ENCODE peak calls at places on chromosomes 3 and 15, in seven cellular contexts. W is GM23248; U is left lung; T is tibial nerve; Y is adipocyte; M is naive thymus-derived CD4-positive, alpha-beta T cell; V is heart left ventricle. A is an unnamed sample. For H3K36me3 and H3K9me3, the result is how much of the 10 kb centered on the place peaks cover.

GRCh38 chr3:186413615-186414415 is 51.8 kb upstream of the DGKG start:
- DNase-seq in W (peak), V (peak), Y (peak), T (peak), M (no peak), U (peak), A (peak)

GRCh38 chr3:63400259-63400860 is 122.3 kb downstream of the SYNPR start:
- DNase-seq in V (no peak), U (no peak), Y (no peak), T (no peak), M (no peak), W (peak), A (no peak)

GRCh38 chr15:84981054-84981710 is 474 bp upstream of the PDE8A start:
- DNase-seq in W (peak), Y (peak), U (peak), T (peak), M (peak), V (peak), A (peak)

GRCh38 chr3:35758358-35758757 is 119.0 kb downstream of the ARPP21 start:
- DNase-seq in V (no peak), T (no peak), M (no peak), Y (no peak), W (no peak), U (no peak), A (no peak)

GRCh38 chr3:15495461-15496340 is 25.8 kb downstream of the COLQ start:
- DNase-seq in W (no peak), Y (no peak), M (no peak), T (no peak), V (no peak), U (no peak), A (no peak)

GRCh38 chr3:113623324-113623723 is 73.1 kb downstream of the USF3 start:
- DNase-seq in W (no peak), Y (no peak), U (no peak), M (no peak), V (no peak), T (no peak), A (no peak)

GRCh38 chr3:9276761-9277370 is 27.4 kb upstream of the SRGAP3 start:
- DNase-seq in W (no peak), T (no peak), Y (no peak), V (no peak), U (no peak), M (no peak), A (no peak)

GRCh38 chr3:82927309-82928253 is 1166.1 kb upstream of the GBE1 start:
- DNase-seq in T (no peak), Y (no peak), V (no peak), M (no peak), U (no peak), W (no peak), A (no peak)

GRCh38 chr3:14452676-14453367 is 50.4 kb downstream of the SLC6A6 start:
- DNase-seq in T (peak), M (no peak), U (peak), W (peak), Y (peak), V (peak), A (peak)
- H3K36me3 ChIP-seq in T (under half), M (under half), U (half or more), W (under half), Y (under half), V (under half), A (half or more)

DNA sequence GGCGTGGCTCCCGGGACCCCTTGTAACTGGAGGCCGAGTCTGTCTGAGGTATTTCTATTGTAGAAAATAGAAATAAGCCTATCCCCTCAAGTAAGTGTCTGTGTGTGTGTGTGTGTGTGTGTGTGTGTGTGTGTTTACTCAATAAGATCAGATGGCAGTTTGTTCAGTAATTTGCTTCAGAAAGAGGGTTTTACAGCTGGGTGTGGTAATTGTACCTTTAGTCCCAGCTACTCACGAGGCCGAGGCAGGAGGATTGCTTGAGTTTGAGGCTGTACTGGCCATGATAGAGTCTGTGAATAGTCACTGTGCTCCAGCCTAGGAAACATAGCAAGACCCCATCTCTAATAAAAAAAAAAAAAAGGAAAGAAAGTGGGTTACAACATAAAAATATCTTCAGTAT is 8.7 kb downstream of the SPINT1 start:
- DNase-seq in M (no peak), Y (no peak), T (no peak), U (no peak), W (no peak), V (no peak), A (no peak)
- H3K9me3 ChIP-seq in M (under half), Y (under half), T (under half), U (under half), W (under half), V (under half), A (under half)

GRCh38 chr15:40591310-40591845 is 2.7 kb upstream of the KNL1 start:
- DNase-seq in W (no peak), U (no peak), T (no peak), M (no peak), V (no peak), Y (no peak), A (no peak)
- H3K4me3 ChIP-seq in W (no peak), U (no peak), T (no peak), M (no peak), V (no peak), Y (no peak), A (no peak)

GRCh38 chr3:51700403-51700802 is 6.5 kb upstream of the GRM2 start:
- DNase-seq in W (no peak), V (no peak), M (no peak), T (no peak), Y (no peak), U (no peak), A (no peak)
- H3K36me3 ChIP-seq in W (under half), V (under half), M (under half), T (under half), Y (half or more), U (half or more), A (half or more)

DNA sequence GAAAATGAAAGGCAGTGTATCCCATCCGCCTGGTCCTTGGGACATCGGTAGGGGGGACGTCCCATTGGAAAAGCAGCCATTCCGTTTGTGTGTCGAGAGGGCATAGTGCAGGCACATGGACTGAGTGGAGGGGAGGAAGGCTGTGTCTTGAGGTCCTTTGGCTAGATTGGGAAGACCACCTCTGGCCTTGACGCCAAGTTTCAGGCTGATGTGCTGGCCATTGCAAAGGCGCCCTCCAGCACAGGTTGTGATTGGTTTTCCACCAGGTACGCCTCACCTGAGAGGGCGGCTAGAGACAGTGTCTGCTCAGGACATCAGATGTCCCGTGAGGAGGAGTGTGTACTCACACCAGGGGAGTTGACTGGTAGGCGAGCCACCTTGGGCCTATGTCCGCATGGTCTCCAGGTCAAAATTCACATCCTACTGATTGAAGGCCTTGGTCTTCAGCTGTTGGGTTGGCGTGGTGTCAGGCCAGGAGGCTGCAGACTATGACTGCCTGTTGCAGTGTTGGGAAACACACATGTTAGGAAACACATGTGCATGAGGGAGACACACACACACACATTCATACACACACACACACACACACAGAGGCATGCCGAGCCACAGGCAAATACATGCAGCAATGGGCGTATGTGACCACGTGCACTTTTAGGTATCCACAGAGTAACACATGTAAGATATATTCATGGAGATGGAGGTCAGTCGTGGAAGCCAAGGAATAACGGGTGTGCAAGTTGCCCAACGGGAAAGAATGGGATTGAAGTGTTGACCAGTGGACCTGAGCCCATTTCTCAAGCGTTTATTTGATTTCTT is 98.4 kb downstream of the SNRPN start:
- DNase-seq in U (no peak), W (no peak), V (no peak), Y (no peak), T (no peak), M (no peak), A (peak)
- H3K9me3 ChIP-seq in U (half or more), W (under half), V (half or more), Y (half or more), T (half or more), M (half or more), A (half or more)

GRCh38 chr15:45743309-45744041 is 108.6 kb downstream of the SQOR start:
- DNase-seq in W (no peak), Y (no peak), M (no peak), V (no peak), U (no peak), T (no peak), A (no peak)
- H3K4me3 ChIP-seq in W (no peak), Y (no peak), M (no peak), V (peak), U (no peak), T (no peak), A (no peak)

DNA sequence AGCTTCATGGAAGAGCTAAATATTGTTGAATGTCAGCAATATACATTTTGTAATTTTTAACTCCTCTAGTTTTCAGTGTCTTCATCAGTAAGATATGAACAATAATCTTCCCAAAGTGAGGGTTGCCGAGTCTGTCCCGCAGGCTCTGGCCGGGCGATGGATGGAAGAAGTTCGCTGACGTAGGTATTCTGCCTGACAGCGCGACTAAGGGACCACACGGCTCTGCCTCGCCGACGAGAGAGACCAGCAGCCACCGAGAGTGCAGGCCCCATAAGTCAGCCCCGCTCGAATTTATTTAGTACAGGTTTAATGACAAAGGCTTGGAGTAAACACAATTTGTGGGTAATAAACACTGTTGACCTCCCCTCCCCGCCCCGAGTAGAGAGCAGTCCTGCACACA is 427.4 kb upstream of the NECTIN3 start:
- DNase-seq in W (no peak), U (no peak), M (no peak), T (no peak), V (no peak), Y (no peak), A (no peak)
- H3K36me3 ChIP-seq in W (under half), U (under half), M (under half), T (under half), V (under half), Y (under half), A (under half)